ENCODE peak calls at places on chromosomes 1 and 21, in nine cellular contexts. S, Z, K, D, W, R, J, T and I are unnamed samples.

GRCh38 chr1:195113471-195113870 is 1494.8 kb downstream of the KCNT2 start:
- DNase-seq in S (no peak), W (no peak), K (no peak), T (no peak), R (no peak), Z (no peak), D (no peak), J (no peak), I (no peak)

GRCh38 chr1:115329965-115330364 is 8.1 kb downstream of the NGF start:
- DNase-seq in R (no peak), T (no peak), Z (no peak), S (no peak), D (no peak), W (no peak), J (no peak), K (no peak), I (no peak)

GRCh38 chr1:40397258-40397657 is 23.7 kb downstream of the SMAP2 start:
- DNase-seq in T (no peak), W (no peak), R (no peak), J (no peak), S (no peak), D (no peak), K (no peak), Z (no peak), I (no peak)

GRCh38 chr1:6385673-6386191 is 7.8 kb downstream of the ACOT7 start:
- DNase-seq in K (no peak), W (peak; percentile 77), R (no peak), D (peak; percentile 94), J (no peak), T (no peak), Z (peak; percentile 49), S (no peak), I (peak; percentile 37)

GRCh38 chr1:115062542-115063004 is 26.7 kb downstream of the TSPAN2 start:
- DNase-seq in R (no peak), T (peak; percentile 66), J (no peak), S (no peak), K (no peak), W (peak; percentile 70), D (peak; percentile 94), Z (peak; percentile 48), I (no peak)

GRCh38 chr1:186442651-186443114 is 18.2 kb downstream of the PDC start:
- DNase-seq in K (no peak), J (no peak), R (peak; percentile 33), Z (no peak), T (no peak), S (no peak), W (no peak), D (peak; percentile 55), I (no peak)

GRCh38 chr21:45293726-45294401 is 6.2 kb upstream of the POFUT2 start:
- DNase-seq in W (peak; percentile 66), Z (no peak), S (no peak), D (no peak), K (peak; percentile 13), R (no peak), T (no peak), J (no peak), I (no peak)

GRCh38 chr1:67627906-67628305 is 57.1 kb upstream of the GADD45A start:
- DNase-seq in J (no peak), T (no peak), S (no peak), D (no peak), K (no peak), W (no peak), R (no peak), Z (no peak), I (no peak)

GRCh38 chr21:34693192-34693810 is 24.5 kb downstream of the CLIC6 start:
- DNase-seq in W (no peak), K (no peak), S (peak; percentile 66), T (peak; percentile 19), J (peak; percentile 37), Z (peak; percentile 65), D (peak; percentile 49), R (peak; percentile 77), I (no peak)

GRCh38 chr1:78355646-78356045 is 135.1 kb upstream of the PTGFR start:
- DNase-seq in T (no peak), K (no peak), Z (no peak), W (no peak), D (no peak), J (no peak), S (no peak), R (no peak), I (no peak)

GRCh38 chr1:45913183-45913924 is 109.9 kb downstream of the MAST2 start:
- DNase-seq in J (no peak), D (no peak), R (no peak), K (no peak), T (no peak), Z (peak; percentile 27), W (no peak), S (no peak), I (peak; percentile 71)

GRCh38 chr1:209627349-209628196 is 24.7 kb downstream of the LAMB3 start:
- DNase-seq in S (peak; percentile 69), W (peak; percentile 85), T (peak; percentile 80), R (peak; percentile 51), J (peak; percentile 78), K (peak; percentile 44), D (peak; percentile 85), Z (peak; percentile 55), I (peak; percentile 65)

GRCh38 chr1:156070523-156070922 is 9.6 kb downstream of the RAB25 start:
- DNase-seq in W (no peak), K (no peak), Z (no peak), R (no peak), T (no peak), J (no peak), D (no peak), S (no peak), I (no peak)

GRCh38 chr1:6239950-6240768 is 3.8 kb upstream of the HES3 start:
- DNase-seq in Z (no peak), T (no peak), W (no peak), S (no peak), J (peak; percentile 15), R (no peak), D (no peak), K (no peak), I (peak; percentile 49)

GRCh38 chr1:11787251-11787803 is 18.4 kb downstream of the MTHFR start:
- DNase-seq in D (no peak), Z (no peak), K (peak; percentile 57), R (no peak), W (peak; percentile 88), S (no peak), J (no peak), T (no peak), I (peak; percentile 15)

GRCh38 chr1:1402081-1402900 is 3.2 kb upstream of the CCNL2 start:
- DNase-seq in W (no peak), J (peak; percentile 30), Z (no peak), T (peak; percentile 35), K (no peak), S (no peak), R (peak; percentile 35), D (peak; percentile 85), I (peak; percentile 13)